ENCODE peak calls at places on chromosomes 6 and 20, in ten cellular contexts. One of them, this sample, is unnamed.

GRCh38 chr6:122838060-122838780 is 49.2 kb downstream of the SMPDL3A start:
- DNase-seq in AG04450: no peak
- DNase-seq in LNCaP clone FGC: no peak
- DNase-seq in ovary: no peak
- DNase-seq in nephron progenitor cell: no peak
- DNase-seq in mammary epithelial cell: no peak
- DNase-seq in astrocyte of the spinal cord: peak
- DNase-seq in hepatocyte: peak
- DNase-seq in psoas muscle: no peak
- DNase-seq in ascending aorta: no peak
- DNase-seq in this sample: peak

GRCh38 chr20:62668441-62669027 is 26.2 kb downstream of the SLCO4A1 start:
- DNase-seq in AG04450: peak
- DNase-seq in LNCaP clone FGC: no peak
- DNase-seq in ovary: peak
- DNase-seq in nephron progenitor cell: peak
- DNase-seq in mammary epithelial cell: peak
- DNase-seq in astrocyte of the spinal cord: peak
- DNase-seq in hepatocyte: peak
- DNase-seq in psoas muscle: peak
- DNase-seq in ascending aorta: no peak
- DNase-seq in this sample: peak

GRCh38 chr6:141203902-141204575 is 928.7 kb upstream of the GJE1 start:
- DNase-seq in AG04450: peak
- DNase-seq in LNCaP clone FGC: peak
- DNase-seq in ovary: no peak
- DNase-seq in nephron progenitor cell: no peak
- DNase-seq in mammary epithelial cell: peak
- DNase-seq in astrocyte of the spinal cord: peak
- DNase-seq in hepatocyte: no peak
- DNase-seq in psoas muscle: no peak
- DNase-seq in ascending aorta: no peak
- DNase-seq in this sample: no peak

GRCh38 chr6:31208506-31208905 is 38.0 kb upstream of the POU5F1 start:
- DNase-seq in AG04450: no peak
- DNase-seq in LNCaP clone FGC: no peak
- DNase-seq in ovary: no peak
- DNase-seq in nephron progenitor cell: no peak
- DNase-seq in mammary epithelial cell: no peak
- DNase-seq in astrocyte of the spinal cord: no peak
- DNase-seq in hepatocyte: no peak
- DNase-seq in psoas muscle: no peak
- DNase-seq in ascending aorta: no peak
- DNase-seq in this sample: no peak

GRCh38 chr6:5968817-5969726 is 37.7 kb downstream of the NRN1 start:
- DNase-seq in AG04450: no peak
- DNase-seq in LNCaP clone FGC: no peak
- DNase-seq in ovary: no peak
- DNase-seq in nephron progenitor cell: no peak
- DNase-seq in mammary epithelial cell: peak
- DNase-seq in astrocyte of the spinal cord: peak
- DNase-seq in hepatocyte: no peak
- DNase-seq in psoas muscle: peak
- DNase-seq in ascending aorta: peak
- DNase-seq in this sample: no peak

GRCh38 chr6:119467478-119468081 is 118.0 kb upstream of the MAN1A1 start:
- DNase-seq in AG04450: peak
- DNase-seq in LNCaP clone FGC: no peak
- DNase-seq in ovary: no peak
- DNase-seq in nephron progenitor cell: no peak
- DNase-seq in mammary epithelial cell: no peak
- DNase-seq in astrocyte of the spinal cord: peak
- DNase-seq in hepatocyte: no peak
- DNase-seq in psoas muscle: no peak
- DNase-seq in ascending aorta: no peak
- DNase-seq in this sample: no peak

GRCh38 chr20:59977086-59977485 is 18.9 kb downstream of the CDH26 start:
- DNase-seq in AG04450: no peak
- DNase-seq in LNCaP clone FGC: no peak
- DNase-seq in ovary: no peak
- DNase-seq in nephron progenitor cell: no peak
- DNase-seq in mammary epithelial cell: no peak
- DNase-seq in astrocyte of the spinal cord: no peak
- DNase-seq in hepatocyte: no peak
- DNase-seq in psoas muscle: no peak
- DNase-seq in ascending aorta: no peak
- DNase-seq in this sample: no peak

GRCh38 chr20:62134735-62135231 is 8.4 kb downstream of the PSMA7 start:
- DNase-seq in AG04450: no peak
- DNase-seq in LNCaP clone FGC: no peak
- DNase-seq in ovary: peak
- DNase-seq in nephron progenitor cell: no peak
- DNase-seq in mammary epithelial cell: no peak
- DNase-seq in astrocyte of the spinal cord: no peak
- DNase-seq in hepatocyte: peak
- DNase-seq in psoas muscle: peak
- DNase-seq in ascending aorta: no peak
- DNase-seq in this sample: no peak

GRCh38 chr20:54132612-54133433 is 41.0 kb downstream of the CYP24A1 start:
- DNase-seq in AG04450: peak
- DNase-seq in LNCaP clone FGC: no peak
- DNase-seq in ovary: no peak
- DNase-seq in nephron progenitor cell: peak
- DNase-seq in mammary epithelial cell: peak
- DNase-seq in astrocyte of the spinal cord: peak
- DNase-seq in hepatocyte: peak
- DNase-seq in psoas muscle: no peak
- DNase-seq in ascending aorta: no peak
- DNase-seq in this sample: no peak

GRCh38 chr6:89050155-89050554 is 30.4 kb upstream of the PNRC1 start:
- DNase-seq in AG04450: no peak
- DNase-seq in LNCaP clone FGC: no peak
- DNase-seq in ovary: peak
- DNase-seq in nephron progenitor cell: no peak
- DNase-seq in mammary epithelial cell: peak
- DNase-seq in astrocyte of the spinal cord: no peak
- DNase-seq in hepatocyte: peak
- DNase-seq in psoas muscle: peak
- DNase-seq in ascending aorta: no peak
- DNase-seq in this sample: no peak

GRCh38 chr6:159131709-159132108 is 37.5 kb upstream of the FNDC1 start:
- DNase-seq in AG04450: no peak
- DNase-seq in LNCaP clone FGC: no peak
- DNase-seq in ovary: no peak
- DNase-seq in nephron progenitor cell: no peak
- DNase-seq in mammary epithelial cell: no peak
- DNase-seq in astrocyte of the spinal cord: no peak
- DNase-seq in hepatocyte: no peak
- DNase-seq in psoas muscle: no peak
- DNase-seq in ascending aorta: no peak
- DNase-seq in this sample: no peak

GRCh38 chr6:1842334-1842733 is 232.6 kb downstream of the FOXC1 start:
- DNase-seq in AG04450: no peak
- DNase-seq in LNCaP clone FGC: no peak
- DNase-seq in ovary: no peak
- DNase-seq in nephron progenitor cell: no peak
- DNase-seq in mammary epithelial cell: no peak
- DNase-seq in astrocyte of the spinal cord: no peak
- DNase-seq in hepatocyte: no peak
- DNase-seq in psoas muscle: no peak
- DNase-seq in ascending aorta: no peak
- DNase-seq in this sample: no peak

GRCh38 chr6:138523347-138524210 is 24.3 kb upstream of the NHSL1 start:
- DNase-seq in AG04450: no peak
- DNase-seq in LNCaP clone FGC: no peak
- DNase-seq in ovary: no peak
- DNase-seq in nephron progenitor cell: no peak
- DNase-seq in mammary epithelial cell: peak
- DNase-seq in astrocyte of the spinal cord: no peak
- DNase-seq in hepatocyte: no peak
- DNase-seq in psoas muscle: no peak
- DNase-seq in ascending aorta: no peak
- DNase-seq in this sample: no peak

GRCh38 chr6:48084201-48084600 is 26.8 kb downstream of the PTCHD4 start:
- DNase-seq in AG04450: no peak
- DNase-seq in LNCaP clone FGC: no peak
- DNase-seq in ovary: no peak
- DNase-seq in nephron progenitor cell: no peak
- DNase-seq in mammary epithelial cell: no peak
- DNase-seq in astrocyte of the spinal cord: no peak
- DNase-seq in hepatocyte: no peak
- DNase-seq in psoas muscle: no peak
- DNase-seq in ascending aorta: no peak
- DNase-seq in this sample: no peak

GRCh38 chr6:48087448-48087847 is 23.5 kb downstream of the PTCHD4 start:
- DNase-seq in AG04450: no peak
- DNase-seq in LNCaP clone FGC: no peak
- DNase-seq in ovary: no peak
- DNase-seq in nephron progenitor cell: no peak
- DNase-seq in mammary epithelial cell: no peak
- DNase-seq in astrocyte of the spinal cord: peak
- DNase-seq in hepatocyte: peak
- DNase-seq in psoas muscle: no peak
- DNase-seq in ascending aorta: no peak
- DNase-seq in this sample: no peak

GRCh38 chr6:48085131-48085741 is 25.8 kb downstream of the PTCHD4 start:
- DNase-seq in AG04450: no peak
- DNase-seq in LNCaP clone FGC: no peak
- DNase-seq in ovary: no peak
- DNase-seq in nephron progenitor cell: no peak
- DNase-seq in mammary epithelial cell: no peak
- DNase-seq in astrocyte of the spinal cord: no peak
- DNase-seq in hepatocyte: no peak
- DNase-seq in psoas muscle: no peak
- DNase-seq in ascending aorta: no peak
- DNase-seq in this sample: no peak

GRCh38 chr6:48080227-48081009 is 30.6 kb downstream of the PTCHD4 start:
- DNase-seq in AG04450: no peak
- DNase-seq in LNCaP clone FGC: peak
- DNase-seq in ovary: no peak
- DNase-seq in nephron progenitor cell: no peak
- DNase-seq in mammary epithelial cell: no peak
- DNase-seq in astrocyte of the spinal cord: no peak
- DNase-seq in hepatocyte: no peak
- DNase-seq in psoas muscle: no peak
- DNase-seq in ascending aorta: no peak
- DNase-seq in this sample: no peak

GRCh38 chr6:48086187-48086586 is 24.8 kb downstream of the PTCHD4 start:
- DNase-seq in AG04450: no peak
- DNase-seq in LNCaP clone FGC: no peak
- DNase-seq in ovary: no peak
- DNase-seq in nephron progenitor cell: no peak
- DNase-seq in mammary epithelial cell: no peak
- DNase-seq in astrocyte of the spinal cord: no peak
- DNase-seq in hepatocyte: no peak
- DNase-seq in psoas muscle: no peak
- DNase-seq in ascending aorta: no peak
- DNase-seq in this sample: no peak
- TF ChIP-seq CTCF in AG04450: peak
- TF ChIP-seq CTCF in LNCaP clone FGC: peak
- TF ChIP-seq CTCF in ovary: no peak
- TF ChIP-seq CTCF in nephron progenitor cell: no peak
- TF ChIP-seq CTCF in mammary epithelial cell: peak
- TF ChIP-seq CTCF in astrocyte of the spinal cord: peak
- TF ChIP-seq CTCF in hepatocyte: peak
- TF ChIP-seq CTCF in psoas muscle: no peak
- TF ChIP-seq CTCF in ascending aorta: no peak
- TF ChIP-seq CTCF in this sample: no peak

DNA sequence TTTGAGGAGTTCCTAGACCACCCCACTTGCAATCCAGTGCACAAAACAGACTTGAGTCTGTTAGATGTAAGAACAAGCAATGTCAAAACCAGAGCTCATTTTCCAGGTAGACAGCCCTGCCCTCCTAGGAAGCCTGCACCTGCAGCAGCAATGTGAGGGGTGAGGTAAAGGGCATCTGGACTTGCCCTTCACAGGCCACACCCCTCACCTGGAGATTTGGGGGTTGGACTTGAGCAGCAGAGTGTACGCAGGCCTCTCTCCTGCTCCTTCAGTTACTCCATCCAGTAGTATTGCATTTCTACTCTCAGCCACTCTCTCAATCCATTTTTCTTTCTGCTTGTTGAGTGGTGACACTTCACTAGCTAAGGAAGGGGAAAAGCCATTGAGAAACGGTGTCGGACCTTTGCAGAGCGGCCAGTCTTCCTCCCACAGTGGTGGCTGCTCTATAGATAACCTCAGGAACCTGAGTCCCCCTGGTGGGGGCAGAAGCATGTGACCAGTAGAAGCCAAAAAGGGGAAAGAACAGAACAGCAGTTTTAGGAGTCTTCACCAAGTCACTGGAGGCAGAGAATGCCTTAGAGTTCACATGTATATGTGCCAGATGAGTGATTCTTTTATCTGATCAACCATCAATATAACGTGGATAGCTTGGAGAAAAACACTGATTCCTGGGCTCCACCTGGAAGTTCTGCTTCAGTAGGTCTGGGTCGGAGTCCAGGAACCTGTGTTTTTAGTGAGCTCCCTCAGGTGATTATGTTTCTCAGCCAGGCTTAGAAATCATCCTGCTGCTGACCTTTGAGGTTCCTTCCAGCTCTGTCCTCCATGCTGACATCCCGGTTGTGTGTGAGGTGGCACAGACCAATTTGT is 28.0 kb downstream of the ARFGEF2 start:
- DNase-seq in AG04450: no peak
- DNase-seq in LNCaP clone FGC: no peak
- DNase-seq in ovary: no peak
- DNase-seq in nephron progenitor cell: no peak
- DNase-seq in mammary epithelial cell: no peak
- DNase-seq in astrocyte of the spinal cord: no peak
- DNase-seq in hepatocyte: no peak
- DNase-seq in psoas muscle: no peak
- DNase-seq in ascending aorta: no peak
- DNase-seq in this sample: no peak
- TF ChIP-seq CTCF in AG04450: no peak
- TF ChIP-seq CTCF in LNCaP clone FGC: no peak
- TF ChIP-seq CTCF in ovary: no peak
- TF ChIP-seq CTCF in nephron progenitor cell: peak
- TF ChIP-seq CTCF in mammary epithelial cell: no peak
- TF ChIP-seq CTCF in astrocyte of the spinal cord: no peak
- TF ChIP-seq CTCF in hepatocyte: no peak
- TF ChIP-seq CTCF in psoas muscle: no peak
- TF ChIP-seq CTCF in ascending aorta: no peak
- TF ChIP-seq CTCF in this sample: no peak

GRCh38 chr6:32475392-32476206 is 35.9 kb downstream of the HLA-DRA start:
- DNase-seq in AG04450: no peak
- DNase-seq in LNCaP clone FGC: no peak
- DNase-seq in ovary: no peak
- DNase-seq in nephron progenitor cell: no peak
- DNase-seq in mammary epithelial cell: no peak
- DNase-seq in astrocyte of the spinal cord: no peak
- DNase-seq in hepatocyte: no peak
- DNase-seq in psoas muscle: no peak
- DNase-seq in ascending aorta: no peak
- DNase-seq in this sample: no peak
- TF ChIP-seq CTCF in AG04450: no peak
- TF ChIP-seq CTCF in LNCaP clone FGC: no peak
- TF ChIP-seq CTCF in ovary: no peak
- TF ChIP-seq CTCF in nephron progenitor cell: no peak
- TF ChIP-seq CTCF in mammary epithelial cell: no peak
- TF ChIP-seq CTCF in astrocyte of the spinal cord: no peak
- TF ChIP-seq CTCF in hepatocyte: no peak
- TF ChIP-seq CTCF in psoas muscle: no peak
- TF ChIP-seq CTCF in ascending aorta: no peak
- TF ChIP-seq CTCF in this sample: no peak

GRCh38 chr6:13769655-13770053 is 44.7 kb downstream of the MCUR1 start:
- DNase-seq in AG04450: no peak
- DNase-seq in LNCaP clone FGC: no peak
- DNase-seq in ovary: no peak
- DNase-seq in nephron progenitor cell: no peak
- DNase-seq in mammary epithelial cell: no peak
- DNase-seq in astrocyte of the spinal cord: no peak
- DNase-seq in hepatocyte: no peak
- DNase-seq in psoas muscle: no peak
- DNase-seq in ascending aorta: no peak
- DNase-seq in this sample: no peak
- TF ChIP-seq CTCF in AG04450: peak
- TF ChIP-seq CTCF in LNCaP clone FGC: peak
- TF ChIP-seq CTCF in ovary: no peak
- TF ChIP-seq CTCF in nephron progenitor cell: no peak
- TF ChIP-seq CTCF in mammary epithelial cell: peak
- TF ChIP-seq CTCF in astrocyte of the spinal cord: peak
- TF ChIP-seq CTCF in hepatocyte: peak
- TF ChIP-seq CTCF in psoas muscle: no peak
- TF ChIP-seq CTCF in ascending aorta: no peak
- TF ChIP-seq CTCF in this sample: no peak